ENCODE peak calls at places on chromosomes 12 and 14, in four cellular contexts. S is AG09309, D is pancreas, Q is brain microvascular endothelial cell. T is an unnamed sample.

GRCh38 chr14:35234007-35234406 is 58.2 kb upstream of the PSMA6 start:
- DNase-seq in S (peak; percentile 37), D (no peak), Q (no peak), T (peak; percentile 14)

GRCh38 chr14:22432348-22432976 is 156.6 kb downstream of the DAD1 start:
- DNase-seq in S (peak; percentile 69), D (no peak), Q (peak; percentile 90), T (peak; percentile 81)

GRCh38 chr12:14267724-14268123 is 97.8 kb upstream of the ATF7IP start:
- DNase-seq in S (no peak), D (no peak), Q (no peak), T (no peak)

GRCh38 chr14:20934148-20934762 is 21.0 kb upstream of the RNASE2 start:
- DNase-seq in S (no peak), D (peak; percentile 58), Q (no peak), T (no peak)

GRCh38 chr12:10634427-10634826 is 21.0 kb upstream of the MAGOHB start:
- DNase-seq in S (no peak), D (no peak), Q (peak; percentile 82), T (peak; percentile 63)

GRCh38 chr14:70139384-70139783 is 49.4 kb downstream of the SLC8A3 start:
- DNase-seq in S (no peak), D (no peak), Q (no peak), T (no peak)

GRCh38 chr12:23099604-23100003 is 474.6 kb downstream of the ETNK1 start:
- DNase-seq in S (no peak), D (no peak), Q (no peak), T (no peak)

GRCh38 chr14:22143360-22143759 is 445.7 kb downstream of the DAD1 start:
- DNase-seq in S (no peak), D (no peak), Q (no peak), T (no peak)

GRCh38 chr14:37232907-37233481 is 35.3 kb downstream of the MIPOL1 start:
- DNase-seq in S (peak; percentile 43), D (no peak), Q (peak; percentile 56), T (peak; percentile 12)

GRCh38 chr14:63277784-63278183 is 41.0 kb downstream of the GPHB5 start:
- DNase-seq in S (no peak), D (no peak), Q (no peak), T (no peak)

GRCh38 chr12:105474672-105475071 is 144.2 kb downstream of the C12orf75 start:
- DNase-seq in S (no peak), D (no peak), Q (no peak), T (no peak)

GRCh38 chr12:117441751-117442150 is 80.3 kb upstream of the NOS1 start:
- DNase-seq in S (peak; percentile 3), D (peak; percentile 59), Q (peak; percentile 0), T (no peak)

GRCh38 chr12:57092876-57093411 is 4.0 kb downstream of the NAB2 start:
- DNase-seq in S (no peak), D (no peak), Q (no peak), T (no peak)
- H3K4me3 ChIP-seq in S (no peak overlapping the region), D (no peak overlapping the region), Q (peak overlapping the region; percentile 12), T (peak overlapping the region; percentile 4)

DNA sequence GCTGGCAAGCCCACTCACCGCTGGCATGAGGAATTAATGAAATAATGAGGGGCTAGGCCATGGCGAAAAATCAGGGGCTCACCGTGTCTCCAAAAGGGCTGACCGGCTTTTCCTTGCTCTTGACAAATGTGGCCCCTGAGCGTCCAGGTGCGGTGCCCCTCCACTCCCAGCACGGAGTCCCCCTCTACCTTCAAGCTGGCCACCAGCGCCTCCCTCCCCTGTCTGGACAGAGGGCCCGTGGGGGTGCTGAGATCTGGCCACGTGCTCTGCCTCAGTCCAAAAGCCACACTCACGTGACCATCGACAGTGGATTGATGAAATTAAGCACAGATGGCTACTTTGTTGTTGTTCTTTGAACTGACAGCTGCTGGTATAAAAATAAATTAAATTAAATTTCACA is 78.8 kb upstream of the BCL11B start:
- DNase-seq in S (no peak), D (no peak), Q (no peak), T (no peak)
- TF ChIP-seq CTCF in S (no peak), D (no peak), Q (no peak), T (no peak)

GRCh38 chr12:63149884-63150254 is 1.1 kb downstream of the AVPR1A start:
- DNase-seq in S (no peak), D (no peak), Q (no peak), T (no peak)

GRCh38 chr12:63150255-63151060 is 543 bp downstream of the AVPR1A start:
- DNase-seq in S (no peak), D (peak; percentile 78), Q (no peak), T (no peak)

GRCh38 chr12:63144556-63144955 is 6.4 kb downstream of the AVPR1A start:
- DNase-seq in S (no peak), D (no peak), Q (no peak), T (no peak)
- H3K4me3 ChIP-seq in S (no peak overlapping the region), D (no peak overlapping the region), Q (no peak overlapping the region), T (no peak overlapping the region)

GRCh38 chr14:31270196-31270772 is 62.7 kb upstream of the HECTD1 start:
- DNase-seq in S (no peak), D (no peak), Q (no peak), T (no peak)
- TF ChIP-seq CTCF in S (peak; percentile 28), D (no peak), Q (peak; percentile 43), T (no peak)

DNA sequence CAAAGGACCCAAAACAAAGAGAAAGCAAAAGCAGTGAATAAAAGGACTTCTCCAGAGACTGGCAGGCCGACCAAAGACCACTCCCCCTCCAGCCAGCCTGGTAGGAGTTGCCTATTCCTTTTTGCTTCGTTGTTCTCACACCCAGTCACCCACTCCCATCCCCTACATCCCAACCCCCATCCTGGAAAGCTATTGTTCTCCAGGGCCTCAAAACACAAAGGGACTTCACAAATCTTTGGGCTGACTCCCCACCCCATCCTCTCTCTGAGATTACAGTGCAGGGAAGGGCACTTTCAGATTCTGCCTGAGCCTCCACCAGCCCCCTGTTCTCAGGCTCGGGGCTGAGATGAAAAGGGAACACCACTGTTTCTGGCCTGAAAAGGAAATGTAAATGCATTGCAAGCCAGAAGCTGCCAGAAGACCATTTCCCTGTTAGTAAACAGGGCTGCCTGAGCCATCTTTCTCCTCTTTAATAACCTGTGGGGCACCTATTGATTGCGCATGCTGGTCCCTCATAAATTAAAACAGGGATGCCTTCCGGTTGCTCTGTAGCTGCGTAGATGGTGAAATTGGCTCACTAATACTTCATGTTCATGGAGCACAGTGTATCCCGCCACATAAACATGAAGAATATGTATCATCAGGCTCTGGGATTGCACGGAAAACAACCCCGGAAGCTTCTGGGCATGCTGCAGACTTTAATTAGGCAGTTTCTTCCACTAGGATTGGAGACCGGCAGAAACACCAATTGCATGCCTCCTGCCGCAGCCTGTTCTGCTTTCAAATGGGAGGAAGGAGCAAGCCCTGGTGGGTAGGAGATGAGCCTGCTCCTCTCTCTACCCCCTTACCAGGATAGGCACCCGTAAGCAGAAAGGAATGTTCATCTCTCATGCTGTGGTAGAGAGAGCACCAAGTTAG is 130.3 kb upstream of the FUT8 start:
- DNase-seq in S (peak; percentile 77), D (no peak), Q (peak; percentile 75), T (peak; percentile 72)
- H3K4me3 ChIP-seq in S (peak overlapping the region; percentile 9), D (no peak overlapping the region), Q (peak overlapping the region; percentile 3), T (peak overlapping the region; percentile 35)

GRCh38 chr12:6866920-6867406 is 368 bp upstream of the TPI1 start:
- DNase-seq in S (no peak), D (no peak), Q (peak; percentile 3), T (no peak)

GRCh38 chr12:6866163-6866919 is 990 bp upstream of the TPI1 start:
- DNase-seq in S (no peak), D (peak; percentile 78), Q (no peak), T (no peak)

GRCh38 chr12:6869049-6870021 is 2.0 kb downstream of the TPI1 start:
- DNase-seq in S (no peak), D (peak; percentile 87), Q (peak; percentile 60), T (no peak)

GRCh38 chr12:6868211-6869048 is 1.1 kb downstream of the TPI1 start:
- DNase-seq in S (no peak), D (peak; percentile 37), Q (no peak), T (no peak)

DNA sequence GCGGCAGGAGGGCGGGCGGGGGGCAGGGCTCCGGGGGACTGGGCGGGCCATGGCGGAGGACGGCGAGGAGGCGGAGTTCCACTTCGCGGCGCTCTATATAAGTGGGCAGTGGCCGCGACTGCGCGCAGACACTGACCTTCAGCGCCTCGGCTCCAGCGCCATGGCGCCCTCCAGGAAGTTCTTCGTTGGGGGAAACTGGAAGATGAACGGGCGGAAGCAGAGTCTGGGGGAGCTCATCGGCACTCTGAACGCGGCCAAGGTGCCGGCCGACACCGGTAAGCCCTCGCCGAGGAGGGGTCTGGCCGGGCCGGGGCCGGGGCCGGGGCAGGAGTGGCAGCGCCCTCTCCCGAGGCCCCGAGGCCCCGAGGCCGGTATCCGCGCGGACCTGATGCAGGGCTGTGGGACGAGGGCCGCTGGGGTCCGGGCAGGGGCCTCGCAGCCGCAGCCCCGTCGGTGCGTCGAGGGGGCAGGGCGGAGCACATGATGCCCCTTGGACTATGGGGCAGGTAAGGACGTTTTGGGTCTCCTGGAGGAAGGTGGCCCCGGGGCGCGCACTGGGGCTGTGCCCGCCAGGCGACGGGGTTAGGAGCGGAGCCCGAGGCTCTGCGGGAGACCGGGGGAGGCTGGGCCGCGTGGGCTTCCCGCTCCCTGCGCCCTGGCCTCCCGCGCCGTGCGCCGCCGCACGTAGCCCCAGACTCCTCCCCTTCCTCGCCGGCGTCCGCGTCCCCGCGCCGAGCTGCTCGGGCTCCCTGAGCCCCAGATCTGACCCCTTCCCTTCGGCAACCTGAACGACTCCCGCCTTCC is at the start of gene TPI1:
- DNase-seq in S (no peak), D (peak; percentile 94), Q (peak; percentile 65), T (no peak)
- TF ChIP-seq CTCF in S (no peak), D (no peak), Q (no peak), T (no peak)